ENCODE peak calls at places on chromosome 12, in four cellular contexts. A is activated CD4-positive, alpha-beta T cell treated with anti-CD3 and anti-CD28 coated beads, Interleukin-2, amount 50 U/mL, for 48 hours; N is IMR-90; F is progenitor cell of endocrine pancreas. P is an unnamed sample.
A peak's percentile ranks its signal among the peaks of the same experiment; 100 is the strongest.

GRCh38 chr12:50934981-50935807 is 17.1 kb upstream of the HIGD1C start:
- DNase-seq in F (no peak), N (peak; percentile 67), A (no peak), P (no peak)

GRCh38 chr12:106672308-106673085 is 89.7 kb downstream of the RFX4 start:
- DNase-seq in A (no peak), N (no peak), F (no peak), P (no peak)

GRCh38 chr12:92341333-92341691 is 195.7 kb upstream of the BTG1 start:
- DNase-seq in N (no peak), A (no peak), F (no peak), P (no peak)

GRCh38 chr12:120229583-120230325 is 28.8 kb upstream of the RPLP0 start:
- DNase-seq in N (no peak), F (no peak), A (no peak), P (no peak)

GRCh38 chr12:14842315-14842714 is 1.0 kb downstream of the ART4 start:
- DNase-seq in F (no peak), A (no peak), N (no peak), P (no peak)

GRCh38 chr12:3336606-3337311 is 154.2 kb upstream of the PRMT8 start:
- DNase-seq in N (no peak), F (no peak), A (no peak), P (no peak)

GRCh38 chr12:2198088-2198501 is 145.3 kb downstream of the CACNA1C start:
- DNase-seq in N (peak; percentile 64), A (no peak), F (no peak), P (no peak)

GRCh38 chr12:80056845-80057244 is 42.5 kb upstream of the OTOGL start:
- DNase-seq in N (no peak), A (no peak), F (no peak), P (no peak)

GRCh38 chr12:112677050-112677765 is 114.3 kb upstream of the RPH3A start:
- DNase-seq in F (no peak), N (no peak), A (no peak), P (no peak)

GRCh38 chr12:29088611-29089219 is 60.4 kb upstream of the FAR2 start:
- DNase-seq in N (peak; percentile 16), A (no peak), F (no peak), P (no peak)

GRCh38 chr12:45974883-45975282 is 15.5 kb downstream of the SCAF11 start:
- DNase-seq in A (no peak), N (no peak), F (no peak), P (no peak)